ENCODE peak calls at places on chromosomes 3 and 15, in seven cellular contexts. One of them, this sample, is unnamed.

GRCh38 chr3:37129871-37130270 is 44.5 kb downstream of the LRRFIP2 start:
- DNase-seq in type B pancreatic cell: no peak
- DNase-seq in H9: no peak
- DNase-seq in coronary artery: no peak
- DNase-seq in GM13977: no peak
- DNase-seq in RWPE2: no peak
- DNase-seq in CD4-positive, alpha-beta T cell: no peak
- DNase-seq in this sample: no peak

GRCh38 chr3:55752911-55753310 is 265.8 kb upstream of the WNT5A start:
- DNase-seq in GM13977: no peak
- DNase-seq in H9: no peak
- DNase-seq in RWPE2: no peak
- DNase-seq in coronary artery: no peak
- DNase-seq in type B pancreatic cell: no peak
- DNase-seq in CD4-positive, alpha-beta T cell: no peak
- DNase-seq in this sample: no peak

GRCh38 chr3:159082514-159082913 is 280.7 kb downstream of the MFSD1 start:
- DNase-seq in H9: no peak
- DNase-seq in type B pancreatic cell: no peak
- DNase-seq in RWPE2: no peak
- DNase-seq in coronary artery: no peak
- DNase-seq in GM13977: no peak
- DNase-seq in CD4-positive, alpha-beta T cell: no peak
- DNase-seq in this sample: no peak

GRCh38 chr15:70799667-70800450 is 36.5 kb upstream of the UACA start:
- DNase-seq in RWPE2: no peak
- DNase-seq in coronary artery: no peak
- DNase-seq in CD4-positive, alpha-beta T cell: no peak
- DNase-seq in GM13977: no peak
- DNase-seq in H9: no peak
- DNase-seq in type B pancreatic cell: no peak
- DNase-seq in this sample: no peak

GRCh38 chr3:12948891-12949711 is 107.7 kb upstream of the RPL32 start:
- DNase-seq in coronary artery: no peak
- DNase-seq in H9: no peak
- DNase-seq in RWPE2: no peak
- DNase-seq in GM13977: peak
- DNase-seq in type B pancreatic cell: no peak
- DNase-seq in CD4-positive, alpha-beta T cell: no peak
- DNase-seq in this sample: no peak

GRCh38 chr3:58168498-58168897 is 42.3 kb downstream of the DNASE1L3 start:
- DNase-seq in GM13977: no peak
- DNase-seq in CD4-positive, alpha-beta T cell: no peak
- DNase-seq in type B pancreatic cell: no peak
- DNase-seq in RWPE2: no peak
- DNase-seq in coronary artery: no peak
- DNase-seq in H9: no peak
- DNase-seq in this sample: peak

GRCh38 chr15:36579792-36580431 is 486 bp downstream of the CDIN1 start:
- DNase-seq in CD4-positive, alpha-beta T cell: no peak
- DNase-seq in coronary artery: no peak
- DNase-seq in type B pancreatic cell: no peak
- DNase-seq in GM13977: no peak
- DNase-seq in RWPE2: no peak
- DNase-seq in H9: no peak
- DNase-seq in this sample: no peak

GRCh38 chr15:80323285-80323684 is 71.3 kb upstream of the CTXND1 start:
- DNase-seq in GM13977: no peak
- DNase-seq in coronary artery: no peak
- DNase-seq in RWPE2: no peak
- DNase-seq in CD4-positive, alpha-beta T cell: no peak
- DNase-seq in type B pancreatic cell: no peak
- DNase-seq in H9: no peak
- DNase-seq in this sample: no peak

GRCh38 chr15:96339662-96340347 is 9.3 kb downstream of the NR2F2 start:
- DNase-seq in coronary artery: no peak
- DNase-seq in GM13977: no peak
- DNase-seq in type B pancreatic cell: no peak
- DNase-seq in H9: no peak
- DNase-seq in RWPE2: no peak
- DNase-seq in CD4-positive, alpha-beta T cell: no peak
- DNase-seq in this sample: no peak

GRCh38 chr15:38708672-38709188 is 144.1 kb upstream of the RASGRP1 start:
- DNase-seq in H9: no peak
- DNase-seq in GM13977: no peak
- DNase-seq in type B pancreatic cell: no peak
- DNase-seq in CD4-positive, alpha-beta T cell: no peak
- DNase-seq in RWPE2: no peak
- DNase-seq in coronary artery: no peak
- DNase-seq in this sample: no peak

GRCh38 chr15:40843885-40844542 is at the start of gene SPINT1:
- DNase-seq in RWPE2: peak
- DNase-seq in GM13977: peak
- DNase-seq in coronary artery: no peak
- DNase-seq in type B pancreatic cell: no peak
- DNase-seq in H9: peak
- DNase-seq in CD4-positive, alpha-beta T cell: no peak
- DNase-seq in this sample: peak

GRCh38 chr15:100311099-100311751 is 30.6 kb downstream of the ADAMTS17 start:
- DNase-seq in RWPE2: no peak
- DNase-seq in type B pancreatic cell: no peak
- DNase-seq in coronary artery: peak
- DNase-seq in CD4-positive, alpha-beta T cell: no peak
- DNase-seq in H9: no peak
- DNase-seq in GM13977: no peak
- DNase-seq in this sample: no peak

GRCh38 chr3:19147905-19148767 is at the start of gene KCNH8:
- DNase-seq in GM13977: peak
- DNase-seq in RWPE2: no peak
- DNase-seq in CD4-positive, alpha-beta T cell: peak
- DNase-seq in H9: peak
- DNase-seq in type B pancreatic cell: peak
- DNase-seq in coronary artery: no peak
- DNase-seq in this sample: no peak

GRCh38 chr3:19151171-19151570 is 2.9 kb downstream of the KCNH8 start:
- DNase-seq in GM13977: no peak
- DNase-seq in coronary artery: no peak
- DNase-seq in H9: no peak
- DNase-seq in RWPE2: no peak
- DNase-seq in type B pancreatic cell: no peak
- DNase-seq in CD4-positive, alpha-beta T cell: no peak
- DNase-seq in this sample: no peak

GRCh38 chr3:19149388-19149787 is 1.1 kb downstream of the KCNH8 start:
- DNase-seq in type B pancreatic cell: no peak
- DNase-seq in coronary artery: no peak
- DNase-seq in RWPE2: no peak
- DNase-seq in GM13977: peak
- DNase-seq in CD4-positive, alpha-beta T cell: peak
- DNase-seq in H9: peak
- DNase-seq in this sample: no peak

GRCh38 chr3:19148768-19149091 is 420 bp downstream of the KCNH8 start:
- DNase-seq in H9: no peak
- DNase-seq in CD4-positive, alpha-beta T cell: no peak
- DNase-seq in RWPE2: no peak
- DNase-seq in coronary artery: no peak
- DNase-seq in type B pancreatic cell: no peak
- DNase-seq in GM13977: no peak
- DNase-seq in this sample: no peak

DNA sequence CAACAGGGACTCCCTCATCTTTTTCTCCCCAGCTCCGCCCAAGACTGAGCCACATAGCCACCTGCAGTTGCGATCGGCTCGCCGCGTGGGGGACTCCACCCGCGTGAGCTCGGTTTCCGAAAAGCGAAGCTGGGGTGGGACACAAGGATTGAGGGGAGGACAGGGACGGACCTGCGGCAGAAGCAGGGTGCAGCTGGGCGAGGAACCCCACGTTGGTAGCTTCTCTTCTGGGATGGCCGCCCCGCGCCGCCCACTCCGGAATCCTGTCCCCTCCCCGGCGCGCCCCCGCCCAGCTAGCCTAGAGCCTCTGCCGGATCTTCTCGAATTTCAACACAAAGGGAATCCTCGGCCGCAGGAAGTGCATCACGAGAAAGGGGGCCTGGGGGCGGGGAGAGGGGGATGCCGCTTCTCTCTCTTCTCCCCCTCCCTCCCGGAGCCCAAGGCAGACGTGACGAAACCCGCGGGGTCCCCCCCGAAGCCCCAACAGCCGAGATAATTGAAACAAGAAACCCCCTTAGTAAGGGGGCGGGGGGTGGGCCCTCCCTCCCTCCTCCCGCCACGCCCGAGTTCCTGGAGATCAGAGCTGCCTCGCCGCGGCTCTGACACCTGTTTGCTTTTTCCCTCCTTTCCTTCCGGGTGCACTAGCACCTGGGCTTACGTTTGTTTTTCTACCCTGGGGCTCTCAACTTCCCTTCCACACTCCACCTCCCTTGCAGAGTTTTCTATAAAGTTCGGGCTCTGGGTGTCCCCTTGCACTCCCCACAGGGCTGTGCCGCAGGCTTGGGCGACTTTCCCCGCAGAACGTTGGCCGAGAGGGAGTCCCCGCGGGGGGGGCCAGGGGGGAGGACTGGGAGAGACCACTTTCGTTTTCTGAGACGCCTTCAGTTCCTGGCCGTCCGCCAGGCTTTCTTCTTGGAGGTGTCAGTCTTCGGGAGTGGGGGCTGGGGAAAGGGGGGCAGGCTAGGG is 1.3 kb upstream of the KCNH8 start:
- DNase-seq in type B pancreatic cell: peak
- DNase-seq in coronary artery: peak
- DNase-seq in CD4-positive, alpha-beta T cell: peak
- DNase-seq in RWPE2: peak
- DNase-seq in H9: peak
- DNase-seq in GM13977: peak
- DNase-seq in this sample: no peak
- TF ChIP-seq CTCF in type B pancreatic cell: peak
- TF ChIP-seq CTCF in coronary artery: no peak
- TF ChIP-seq CTCF in CD4-positive, alpha-beta T cell: peak
- TF ChIP-seq CTCF in RWPE2: no peak
- TF ChIP-seq CTCF in H9: peak
- TF ChIP-seq CTCF in GM13977: peak
- TF ChIP-seq CTCF in this sample: peak

DNA sequence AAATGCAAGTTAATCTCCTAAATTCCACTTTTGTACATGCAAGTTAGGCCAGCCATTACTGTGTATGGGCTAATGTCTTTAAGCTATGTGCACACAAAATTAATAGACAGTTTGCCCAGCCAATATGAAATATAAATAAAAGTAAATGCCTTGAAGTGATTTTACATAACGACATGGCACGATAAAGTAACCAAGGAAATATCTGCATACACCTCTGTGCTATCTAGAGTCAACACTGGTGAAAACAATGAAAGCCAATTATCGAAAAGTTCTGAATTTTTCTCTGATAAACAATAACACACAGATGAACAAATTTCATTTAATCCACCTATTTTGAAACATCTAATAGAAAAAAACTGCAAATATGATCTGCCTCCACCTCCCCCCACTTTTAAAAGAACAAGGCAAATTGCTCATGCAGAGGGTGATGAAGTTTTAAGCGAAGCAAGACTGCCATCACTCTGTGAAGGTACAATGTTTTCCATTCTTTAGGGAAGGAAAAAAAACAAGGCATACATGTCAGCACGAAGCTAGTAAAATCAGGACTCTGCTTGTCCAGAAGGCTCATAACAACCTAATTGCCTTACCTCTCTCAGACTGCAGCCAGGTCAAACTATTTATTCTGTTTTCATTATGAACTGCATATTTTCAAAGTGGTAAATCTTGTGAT is 317.7 kb downstream of the MECOM start:
- DNase-seq in H9: no peak
- DNase-seq in CD4-positive, alpha-beta T cell: no peak
- DNase-seq in coronary artery: no peak
- DNase-seq in GM13977: no peak
- DNase-seq in RWPE2: no peak
- DNase-seq in type B pancreatic cell: no peak
- DNase-seq in this sample: no peak
- TF ChIP-seq CTCF in H9: no peak
- TF ChIP-seq CTCF in CD4-positive, alpha-beta T cell: no peak
- TF ChIP-seq CTCF in coronary artery: no peak
- TF ChIP-seq CTCF in GM13977: no peak
- TF ChIP-seq CTCF in RWPE2: peak
- TF ChIP-seq CTCF in type B pancreatic cell: no peak
- TF ChIP-seq CTCF in this sample: peak

GRCh38 chr3:157857461-157857860 is 248.8 kb downstream of the SHOX2 start:
- DNase-seq in H9: no peak
- DNase-seq in GM13977: no peak
- DNase-seq in type B pancreatic cell: no peak
- DNase-seq in RWPE2: no peak
- DNase-seq in CD4-positive, alpha-beta T cell: no peak
- DNase-seq in coronary artery: no peak
- DNase-seq in this sample: no peak

GRCh38 chr3:157859541-157859940 is 246.7 kb downstream of the SHOX2 start:
- DNase-seq in RWPE2: no peak
- DNase-seq in type B pancreatic cell: no peak
- DNase-seq in GM13977: no peak
- DNase-seq in CD4-positive, alpha-beta T cell: no peak
- DNase-seq in coronary artery: no peak
- DNase-seq in H9: no peak
- DNase-seq in this sample: no peak

GRCh38 chr3:157858821-157859220 is 247.4 kb downstream of the SHOX2 start:
- DNase-seq in type B pancreatic cell: no peak
- DNase-seq in CD4-positive, alpha-beta T cell: no peak
- DNase-seq in coronary artery: no peak
- DNase-seq in H9: no peak
- DNase-seq in RWPE2: no peak
- DNase-seq in GM13977: no peak
- DNase-seq in this sample: no peak

GRCh38 chr3:157856078-157856939 is 249.9 kb downstream of the SHOX2 start:
- DNase-seq in coronary artery: no peak
- DNase-seq in type B pancreatic cell: no peak
- DNase-seq in H9: no peak
- DNase-seq in RWPE2: no peak
- DNase-seq in GM13977: no peak
- DNase-seq in CD4-positive, alpha-beta T cell: no peak
- DNase-seq in this sample: no peak
- TF ChIP-seq CTCF in coronary artery: no peak
- TF ChIP-seq CTCF in type B pancreatic cell: no peak
- TF ChIP-seq CTCF in H9: no peak
- TF ChIP-seq CTCF in RWPE2: no peak
- TF ChIP-seq CTCF in GM13977: no peak
- TF ChIP-seq CTCF in CD4-positive, alpha-beta T cell: no peak
- TF ChIP-seq CTCF in this sample: no peak

DNA sequence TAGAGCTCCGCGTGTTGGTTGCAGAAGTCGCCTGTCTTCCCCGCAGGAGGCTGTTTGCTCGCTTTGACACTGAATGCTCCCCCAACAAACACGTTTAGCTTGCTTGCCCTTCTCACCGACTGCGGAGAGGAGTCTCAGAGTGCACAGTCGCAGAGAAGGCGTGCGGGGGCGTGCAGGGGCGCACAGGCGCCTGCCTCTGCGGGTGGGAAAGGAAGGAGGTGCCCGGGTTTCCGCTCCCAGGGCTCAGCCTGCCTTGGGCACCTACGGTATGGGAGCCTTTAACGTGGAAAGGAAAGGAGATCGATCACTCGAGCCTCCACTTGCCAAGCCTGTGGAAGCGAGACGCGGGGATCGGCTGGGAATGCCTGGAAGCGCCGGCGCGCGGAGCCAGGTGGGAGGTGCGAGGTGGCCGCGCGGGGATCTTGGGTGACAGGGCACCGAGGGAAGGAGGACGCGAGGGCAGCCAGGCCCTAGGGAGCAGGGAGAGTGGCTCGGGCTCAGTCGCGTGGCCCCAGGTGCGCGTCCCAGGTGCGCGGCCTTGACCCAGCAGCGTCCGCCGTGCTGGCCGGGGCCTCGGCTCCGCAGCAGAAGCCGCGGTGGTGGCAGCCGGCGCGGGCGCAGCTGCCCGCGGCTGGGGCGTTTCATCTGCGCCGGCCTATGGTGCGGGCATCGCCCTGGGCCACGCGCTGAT is at the start of gene FAN1:
- DNase-seq in CD4-positive, alpha-beta T cell: peak
- DNase-seq in GM13977: peak
- DNase-seq in RWPE2: peak
- DNase-seq in H9: peak
- DNase-seq in coronary artery: peak
- DNase-seq in type B pancreatic cell: peak
- DNase-seq in this sample: no peak
- TF ChIP-seq CTCF in CD4-positive, alpha-beta T cell: no peak
- TF ChIP-seq CTCF in GM13977: peak
- TF ChIP-seq CTCF in RWPE2: peak
- TF ChIP-seq CTCF in H9: no peak
- TF ChIP-seq CTCF in coronary artery: no peak
- TF ChIP-seq CTCF in type B pancreatic cell: no peak
- TF ChIP-seq CTCF in this sample: peak